ENCODE peak calls at places on chromosome 6, in six cellular contexts. O, H, L, E, X and Q are unnamed samples.

GRCh38 chr6:144581807-144582537 is 296.8 kb downstream of the UTRN start:
- DNase-seq in O (no peak), H (no peak), L (peak), E (peak), X (peak), Q (no peak)

GRCh38 chr6:40523505-40524172 is 63.5 kb downstream of the LRFN2 start:
- DNase-seq in O (no peak), H (no peak), L (no peak), E (no peak), X (no peak), Q (peak)

GRCh38 chr6:162683135-162683534 is 44.4 kb downstream of the PRKN start:
- DNase-seq in O (no peak), H (no peak), L (no peak), E (no peak), X (no peak), Q (no peak)

GRCh38 chr6:90375681-90376439 is 79.2 kb upstream of the BACH2 start:
- DNase-seq in O (no peak), H (no peak), L (no peak), E (peak), X (no peak), Q (no peak)

GRCh38 chr6:121614115-121614514 is 178.7 kb downstream of the GJA1 start:
- DNase-seq in O (no peak), H (no peak), L (no peak), E (peak), X (no peak), Q (no peak)

GRCh38 chr6:37628611-37629320 is 68.9 kb downstream of the MDGA1 start:
- DNase-seq in O (no peak), H (no peak), L (no peak), E (peak), X (no peak), Q (no peak)

GRCh38 chr6:162099685-162100084 is 627.9 kb downstream of the PRKN start:
- DNase-seq in O (no peak), H (no peak), L (peak), E (peak), X (peak), Q (peak)

GRCh38 chr6:37004044-37004984 is 1.1 kb upstream of the FGD2 start:
- DNase-seq in O (no peak), H (no peak), L (no peak), E (no peak), X (no peak), Q (no peak)

GRCh38 chr6:121666809-121667208 is 231.4 kb downstream of the GJA1 start:
- DNase-seq in O (no peak), H (no peak), L (no peak), E (peak), X (peak), Q (peak)

GRCh38 chr6:68054776-68055175 is 580.3 kb upstream of the ADGRB3 start:
- DNase-seq in O (no peak), H (no peak), L (no peak), E (no peak), X (no peak), Q (no peak)

GRCh38 chr6:1890071-1890470 is 280.4 kb downstream of the FOXC1 start:
- DNase-seq in O (no peak), H (no peak), L (no peak), E (peak), X (no peak), Q (peak)

GRCh38 chr6:160667854-160668481 is 3.9 kb upstream of the LPA start:
- DNase-seq in O (no peak), H (no peak), L (peak), E (no peak), X (peak), Q (peak)

GRCh38 chr6:111566222-111566717 is 39.4 kb downstream of the TRAF3IP2 start:
- DNase-seq in O (no peak), H (no peak), L (no peak), E (no peak), X (no peak), Q (no peak)

GRCh38 chr6:88683734-88684133 is 279.7 kb downstream of the RNGTT start:
- DNase-seq in O (no peak), H (no peak), L (no peak), E (peak), X (no peak), Q (peak)

GRCh38 chr6:105781248-105781647 is 304.9 kb upstream of the PRDM1 start:
- DNase-seq in O (no peak), H (peak), L (no peak), E (no peak), X (peak), Q (peak)

GRCh38 chr6:168035098-168035660 is 37.7 kb downstream of the KIF25 start:
- DNase-seq in O (no peak), H (no peak), L (no peak), E (peak), X (no peak), Q (no peak)

GRCh38 chr6:106927531-106928398 is 46.8 kb downstream of the CD24 start:
- DNase-seq in O (no peak), H (no peak), L (peak), E (peak), X (no peak), Q (peak)

GRCh38 chr6:68756454-68757375 is 121.6 kb downstream of the ADGRB3 start:
- DNase-seq in O (no peak), H (no peak), L (no peak), E (no peak), X (no peak), Q (no peak)

GRCh38 chr6:138297761-138298298 is 79.5 kb upstream of the PBOV1 start:
- DNase-seq in O (no peak), H (no peak), L (no peak), E (peak), X (no peak), Q (peak)

GRCh38 chr6:124887872-124888580 is 74.2 kb upstream of the RNF217 start:
- DNase-seq in O (no peak), H (no peak), L (no peak), E (no peak), X (no peak), Q (no peak)

GRCh38 chr6:102793752-102794151 is 1400.2 kb downstream of the GRIK2 start:
- DNase-seq in O (no peak), H (no peak), L (no peak), E (no peak), X (no peak), Q (no peak)

GRCh38 chr6:41546866-41547798 is 951 bp downstream of the FOXP4 start:
- DNase-seq in O (no peak), H (no peak), L (peak), E (peak), X (no peak), Q (peak)

GRCh38 chr6:142213402-142213801 is 66.3 kb downstream of the VTA1 start:
- DNase-seq in O (no peak), H (no peak), L (no peak), E (no peak), X (no peak), Q (no peak)

GRCh38 chr6:132333639-132334516 is 67.4 kb downstream of the MOXD1 start:
- DNase-seq in O (no peak), H (no peak), L (no peak), E (peak), X (peak), Q (peak)

GRCh38 chr6:15327271-15327670 is 81.4 kb downstream of the JARID2 start:
- DNase-seq in O (no peak), H (peak), L (no peak), E (no peak), X (peak), Q (no peak)

GRCh38 chr6:29968130-29968529 is 25.8 kb downstream of the HLA-A start:
- DNase-seq in O (no peak), H (no peak), L (no peak), E (peak), X (peak), Q (peak)

GRCh38 chr6:30837870-30838269 is 46.4 kb upstream of the DDR1 start:
- DNase-seq in O (no peak), H (no peak), L (no peak), E (no peak), X (no peak), Q (no peak)

GRCh38 chr6:16224409-16224808 is 14.0 kb upstream of the GMPR start:
- DNase-seq in O (no peak), H (no peak), L (no peak), E (no peak), X (no peak), Q (no peak)

GRCh38 chr6:168078943-168079405 is at the start of gene FRMD1:
- DNase-seq in O (no peak), H (no peak), L (no peak), E (no peak), X (no peak), Q (no peak)

GRCh38 chr6:135318728-135319469 is 137.8 kb downstream of the MYB start:
- DNase-seq in O (no peak), H (no peak), L (no peak), E (no peak), X (no peak), Q (no peak)

GRCh38 chr6:139369068-139369467 is 5.4 kb downstream of the CITED2 start:
- DNase-seq in O (no peak), H (no peak), L (no peak), E (peak), X (no peak), Q (no peak)

GRCh38 chr6:44073612-44074382 is 53.5 kb downstream of the MRPL14 start:
- DNase-seq in O (no peak), H (no peak), L (no peak), E (peak), X (no peak), Q (no peak)

GRCh38 chr6:64685401-64685800 is 1021.6 kb downstream of the EYS start:
- DNase-seq in O (no peak), H (no peak), L (no peak), E (no peak), X (no peak), Q (no peak)

GRCh38 chr6:4178737-4179333 is 43.5 kb upstream of the ECI2 start:
- DNase-seq in O (no peak), H (no peak), L (no peak), E (no peak), X (no peak), Q (no peak)

GRCh38 chr6:144953552-144954240 is 668.6 kb downstream of the UTRN start:
- DNase-seq in O (no peak), H (no peak), L (no peak), E (peak), X (peak), Q (peak)

GRCh38 chr6:79671605-79672266 is 40.6 kb downstream of the SH3BGRL2 start:
- DNase-seq in O (no peak), H (peak), L (no peak), E (no peak), X (peak), Q (peak)

GRCh38 chr6:15662246-15663056 is at the start of gene DTNBP1:
- DNase-seq in O (peak), H (peak), L (peak), E (peak), X (no peak), Q (peak)

GRCh38 chr6:98808522-98809210 is 25.7 kb upstream of the POU3F2 start:
- DNase-seq in O (no peak), H (no peak), L (no peak), E (no peak), X (no peak), Q (no peak)

GRCh38 chr6:79005497-79005896 is 72.6 kb downstream of the PHIP start:
- DNase-seq in O (no peak), H (no peak), L (no peak), E (no peak), X (no peak), Q (no peak)

GRCh38 chr6:28729501-28730402 is 194.0 kb downstream of the TRIM27 start:
- DNase-seq in O (no peak), H (no peak), L (no peak), E (peak), X (no peak), Q (no peak)